ENCODE peak calls at places on chromosomes 2 and 18, in four cellular contexts. B is HepG2, L is GM12878, P is H1. G is an unnamed sample.

GRCh38 chr2:44531289-44531688 is 169.5 kb downstream of the CAMKMT start:
- DNase-seq in L (no peak), P (no peak), B (no peak), G (no peak)

GRCh38 chr2:7881456-7881855 is 800.4 kb upstream of the ID2 start:
- DNase-seq in P (no peak), L (no peak), B (no peak), G (no peak)

GRCh38 chr2:128765822-128766221 is 447.2 kb upstream of the HS6ST1 start:
- DNase-seq in L (no peak), P (no peak), B (no peak), G (no peak)

GRCh38 chr18:11689031-11689971 is at the start of gene GNAL:
- DNase-seq in B (peak), P (peak), L (no peak), G (peak)

GRCh38 chr2:232075080-232075479 is 113.6 kb downstream of the DIS3L2 start:
- DNase-seq in B (peak), P (no peak), L (no peak), G (no peak)

GRCh38 chr18:70233974-70234373 is 28.5 kb upstream of the RTTN start:
- DNase-seq in B (no peak), P (no peak), L (no peak), G (no peak)

GRCh38 chr2:237536083-237536415 is 30.3 kb upstream of the PRLH start:
- DNase-seq in P (no peak), L (no peak), B (no peak), G (no peak)

GRCh38 chr18:70457223-70457622 is 168.4 kb downstream of the SOCS6 start:
- DNase-seq in L (no peak), P (no peak), B (no peak), G (no peak)

GRCh38 chr2:200702646-200703118 is 109.0 kb upstream of the BZW1 start:
- DNase-seq in B (peak), L (no peak), P (no peak), G (no peak)

GRCh38 chr18:48833701-48834394 is 116.9 kb downstream of the SMAD7 start:
- DNase-seq in P (no peak), L (no peak), B (no peak), G (no peak)

GRCh38 chr18:62486290-62486964 is 36.4 kb upstream of the ZCCHC2 start:
- DNase-seq in B (peak), P (no peak), L (no peak), G (no peak)

GRCh38 chr2:162342841-162343240 is 1.1 kb upstream of the GCA start:
- DNase-seq in B (no peak), L (no peak), P (no peak), G (no peak)
- H3K4me3 ChIP-seq in B (no peak), L (no peak), P (no peak), G (no peak)

GRCh38 chr18:13136056-13136688 is 82.4 kb upstream of the LDLRAD4 start:
- DNase-seq in P (no peak), L (no peak), B (no peak), G (no peak)
- TF ChIP-seq SUZ12 in P (no peak), L (no peak), B (no peak), G (no peak)

DNA sequence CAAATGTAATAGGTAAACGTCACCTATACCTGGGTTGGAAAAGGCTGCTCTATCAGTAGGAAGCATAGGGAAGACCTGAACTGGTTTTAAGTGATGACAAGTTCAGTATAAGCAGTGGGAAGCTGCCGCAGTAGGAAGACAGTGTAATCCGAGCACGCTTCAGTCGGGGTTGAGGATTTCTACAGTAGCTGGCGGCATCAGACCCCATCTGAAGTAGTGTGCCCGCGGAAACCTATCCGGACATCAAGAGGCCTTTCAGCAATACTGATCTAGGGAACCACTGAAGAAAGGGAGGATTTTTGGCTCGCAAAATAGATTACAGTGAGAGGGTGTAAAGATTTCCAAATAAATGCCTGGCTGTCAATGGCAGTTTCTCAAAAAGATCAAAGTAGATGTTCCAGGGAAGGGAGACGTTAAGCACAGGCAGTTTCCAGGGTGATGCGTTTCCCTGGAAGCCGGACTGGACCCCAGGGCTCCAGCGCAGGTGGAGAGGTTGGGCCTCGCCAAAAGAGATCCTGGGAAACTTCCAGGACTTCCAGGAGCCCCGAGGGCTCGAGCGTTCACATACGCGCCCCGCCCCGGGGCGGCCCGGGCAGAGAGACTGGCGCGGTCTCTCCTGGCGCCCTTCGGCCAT is 5.3 kb downstream of the LOXL3 start:
- DNase-seq in L (no peak), P (no peak), B (no peak), G (no peak)
- H3K4me3 ChIP-seq in L (peak), P (peak), B (peak), G (peak)

GRCh38 chr2:168480356-168480755 is 24.3 kb downstream of the CERS6 start:
- DNase-seq in P (no peak), B (no peak), L (no peak), G (no peak)

GRCh38 chr2:168480825-168481585 is 24.9 kb downstream of the CERS6 start:
- DNase-seq in P (no peak), B (no peak), L (no peak), G (no peak)

GRCh38 chr2:168475636-168476035 is 19.6 kb downstream of the CERS6 start:
- DNase-seq in B (no peak), P (no peak), L (no peak), G (no peak)

GRCh38 chr2:168482245-168482644 is 26.2 kb downstream of the CERS6 start:
- DNase-seq in L (no peak), P (no peak), B (no peak), G (no peak)

GRCh38 chr2:168478206-168478605 is 22.1 kb downstream of the CERS6 start:
- DNase-seq in B (peak), P (no peak), L (no peak), G (no peak)
- TF ChIP-seq SUZ12 in B (no peak), P (no peak), L (no peak), G (no peak)

DNA sequence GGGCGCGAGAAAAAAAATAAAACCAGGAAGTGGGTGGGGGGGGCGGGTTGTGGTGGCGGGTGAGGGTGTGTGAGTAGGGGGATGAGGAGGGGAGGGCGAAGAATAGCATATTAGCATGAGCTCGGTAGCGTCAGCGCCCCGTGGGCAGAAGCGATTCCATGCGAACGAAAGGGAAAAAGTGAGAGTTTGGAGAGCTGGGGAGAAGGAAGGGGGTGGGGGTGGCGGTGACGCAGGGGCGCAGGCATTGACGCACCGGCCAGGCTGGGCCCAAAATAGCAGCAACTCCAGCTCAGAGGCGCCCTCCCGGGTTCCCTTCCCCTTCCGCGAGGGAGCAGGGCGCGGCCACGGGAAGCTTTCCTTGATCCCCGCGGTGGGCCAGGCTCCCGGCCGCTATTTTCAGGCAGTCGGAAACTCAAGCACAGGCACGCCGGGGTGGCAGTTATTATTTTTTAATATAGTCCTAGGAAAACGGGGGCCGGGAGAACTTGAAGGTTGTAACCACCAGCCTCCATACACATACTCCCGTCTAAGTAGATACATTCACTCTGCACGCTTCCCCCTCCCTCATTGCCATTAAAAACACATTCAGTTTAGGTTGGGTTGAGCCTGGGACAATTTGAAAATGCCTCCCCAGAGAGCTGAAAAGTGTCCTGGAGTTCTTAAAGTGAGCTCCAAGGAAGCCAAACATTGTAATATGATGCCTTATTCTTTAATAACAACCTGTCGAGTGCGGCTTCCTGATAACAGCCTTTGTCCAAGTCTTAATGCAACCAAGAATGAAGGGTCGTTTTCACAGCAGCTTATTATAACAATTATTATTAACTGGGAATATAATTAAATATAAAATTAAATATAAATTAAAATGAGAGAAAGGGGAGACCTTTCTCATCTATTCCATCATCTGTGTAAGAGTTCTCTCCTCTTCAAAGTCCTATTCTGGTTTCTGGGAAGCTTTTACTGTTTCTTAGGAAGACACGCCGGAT is 2.3 kb upstream of the NR4A2 start:
- DNase-seq in B (peak), L (no peak), P (no peak), G (peak)
- H3K4me3 ChIP-seq in B (peak), L (peak), P (peak), G (peak)

GRCh38 chr2:144548088-144548487 is 28.2 kb upstream of the ZEB2 start:
- DNase-seq in L (no peak), B (no peak), P (no peak), G (no peak)
- TF ChIP-seq SUZ12 in L (no peak), B (no peak), P (no peak), G (no peak)

G was measured in NT2/D1.